ENCODE peak calls at places on chromosomes 11 and 22, in five cellular contexts. N is HT1080, Y is naive B cell, G is epithelial cell of esophagus, O is uterus. X is an unnamed sample.

GRCh38 chr11:4480577-4481539 is 1.6 kb upstream of the OR52K1 start:
- DNase-seq in Y (no peak), G (peak; percentile 86), O (no peak), N (peak; percentile 93), X (no peak)

GRCh38 chr22:11253000-11253511 is 4274.9 kb upstream of the OR11H1 start:
- DNase-seq in O (peak; percentile 6), Y (no peak), N (no peak), G (no peak), X (no peak)

GRCh38 chr11:32213223-32213622 is 122.3 kb downstream of the RCN1 start:
- DNase-seq in G (peak; percentile 56), O (no peak), N (peak; percentile 95), Y (no peak), X (no peak)

GRCh38 chr11:1119282-1120146 is 38.2 kb upstream of the MUC5AC start:
- DNase-seq in O (no peak), N (no peak), G (no peak), Y (no peak), X (no peak)

GRCh38 chr22:48449466-48450187 is 1378.0 kb downstream of the BRD1 start:
- DNase-seq in Y (no peak), N (no peak), G (no peak), O (no peak), X (no peak)

GRCh38 chr11:1231396-1232327 is 8.8 kb downstream of the MUC5B start:
- DNase-seq in G (no peak), Y (no peak), N (no peak), O (no peak), X (no peak)

GRCh38 chr22:48858121-48858520 is 969.6 kb downstream of the BRD1 start:
- DNase-seq in O (no peak), G (no peak), N (no peak), Y (no peak), X (no peak)

GRCh38 chr22:29093501-29093921 is 20.7 kb downstream of the KREMEN1 start:
- DNase-seq in O (no peak), G (no peak), Y (no peak), N (peak; percentile 26), X (no peak)

GRCh38 chr11:45155058-45155551 is 8.7 kb downstream of the PRDM11 start:
- DNase-seq in N (no peak), G (no peak), O (peak; percentile 48), Y (no peak), X (no peak)

GRCh38 chr11:15944460-15944859 is 411.9 kb downstream of the SOX6 start:
- DNase-seq in O (no peak), Y (no peak), N (no peak), G (no peak), X (no peak)

GRCh38 chr11:7485136-7485853 is at the start of gene OLFML1:
- DNase-seq in G (no peak), N (no peak), Y (no peak), O (peak; percentile 39), X (no peak)

GRCh38 chr11:72069200-72069599 is 11.1 kb downstream of the NUMA1 start:
- DNase-seq in Y (no peak), O (no peak), G (no peak), N (no peak), X (no peak)

GRCh38 chr11:101262258-101262657 is 132.6 kb upstream of the PGR start:
- DNase-seq in Y (no peak), O (no peak), G (no peak), N (no peak), X (no peak)

GRCh38 chr11:121249039-121249663 is 43.4 kb upstream of the SC5D start:
- DNase-seq in O (no peak), N (peak; percentile 50), Y (peak; percentile 30), G (peak; percentile 69), X (peak; percentile 69)

GRCh38 chr22:35549338-35549737 is 8.7 kb downstream of the RASD2 start:
- DNase-seq in G (no peak), N (no peak), Y (no peak), O (no peak), X (no peak)

GRCh38 chr11:124174001-124174400 is 9.1 kb upstream of the OR10D3 start:
- DNase-seq in G (peak; percentile 74), N (peak; percentile 73), Y (no peak), O (no peak), X (no peak)

GRCh38 chr11:106988151-106988806 is 30.0 kb downstream of the GUCY1A2 start:
- DNase-seq in G (peak; percentile 40), Y (no peak), O (peak; percentile 26), N (no peak), X (no peak)

GRCh38 chr22:17314472-17314871 is 54.8 kb upstream of the CECR2 start:
- DNase-seq in O (no peak), N (no peak), G (no peak), Y (no peak), X (no peak)

X was measured in OCI-LY7.